ENCODE peak calls at places on chromosomes 13 and 19, in four cellular contexts. Z is A549, S is HepG2, V is K562. R is an unnamed sample.

GRCh38 chr19:2164020-2164988 is 571 bp downstream of the DOT1L start:
- DNase-seq in V (peak; percentile 45), S (no peak), Z (no peak), R (no peak)

GRCh38 chr13:111206148-111206547 is 91.0 kb downstream of the ARHGEF7 start:
- DNase-seq in Z (no peak), S (no peak), V (no peak), R (no peak)

GRCh38 chr19:18879579-18880373 is 16.2 kb downstream of the CERS1 start:
- DNase-seq in V (peak; percentile 91), S (no peak), Z (peak; percentile 64), R (peak; percentile 84)

GRCh38 chr13:79973533-79973963 is 367.4 kb downstream of the SPRY2 start:
- DNase-seq in Z (peak; percentile 27), S (no peak), V (peak; percentile 3), R (no peak)

GRCh38 chr13:110302986-110303385 is 4.0 kb downstream of the COL4A1 start:
- DNase-seq in V (no peak), S (no peak), Z (no peak), R (no peak)

GRCh38 chr19:31269425-31270127 is 79.7 kb downstream of the TSHZ3 start:
- DNase-seq in Z (no peak), S (no peak), V (no peak), R (no peak)

GRCh38 chr19:9498183-9498902 is at the start of gene ZNF560:
- DNase-seq in Z (no peak), V (peak; percentile 0), S (no peak), R (no peak)

GRCh38 chr19:900302-901111 is 7.2 kb downstream of the RNU6-9 start:
- DNase-seq in Z (peak; percentile 62), V (peak; percentile 88), S (no peak), R (peak; percentile 66)

GRCh38 chr19:5956728-5957127 is 21.2 kb downstream of the RANBP3 start:
- DNase-seq in S (no peak), V (no peak), Z (no peak), R (no peak)

GRCh38 chr13:49225358-49226042 is 5.4 kb downstream of the MLNR start:
- DNase-seq in Z (no peak), V (no peak), S (peak; percentile 29), R (no peak)

GRCh38 chr19:48321622-48322591 is 3.4 kb upstream of the EMP3 start:
- DNase-seq in V (peak; percentile 98), S (peak; percentile 21), Z (peak; percentile 99), R (peak; percentile 86)

GRCh38 chr13:73133536-73133935 is 74.7 kb downstream of the KLF5 start:
- DNase-seq in S (no peak), Z (peak; percentile 84), V (no peak), R (no peak)

GRCh38 chr19:38538793-38539528 is 78.8 kb downstream of the MAP4K1 start:
- DNase-seq in Z (no peak), S (no peak), V (no peak), R (no peak)

GRCh38 chr19:50050406-50051223 is 24.8 kb downstream of the ZNF473 start:
- DNase-seq in Z (peak; percentile 68), S (no peak), V (peak; percentile 90), R (no peak)

GRCh38 chr13:102402292-102402691 is 444 bp upstream of the FGF14 start:
- DNase-seq in S (no peak), V (no peak), Z (no peak), R (peak; percentile 51)
- H3K4me3 ChIP-seq in S (no peak overlapping the region), V (no peak overlapping the region), Z (peak overlapping the region; percentile 18), R (peak overlapping the region; percentile 76)

GRCh38 chr19:29666634-29667389 is 1.6 kb downstream of the PLEKHF1 start:
- DNase-seq in V (peak; percentile 58), S (peak; percentile 55), Z (no peak), R (peak; percentile 68)
- TF ChIP-seq PHF8 in V (no peak), S (no peak), Z (no peak), R (no peak)

GRCh38 chr13:27976362-27977177 is 7.5 kb upstream of the CDX2 start:
- DNase-seq in Z (no peak), S (no peak), V (no peak), R (peak; percentile 52)
- H3K4me3 ChIP-seq in Z (no peak overlapping the region), S (no peak overlapping the region), V (no peak overlapping the region), R (no peak overlapping the region)

GRCh38 chr19:28318469-28319179 is 894.3 kb downstream of the UQCRFS1 start:
- DNase-seq in Z (no peak), V (no peak), S (no peak), R (no peak)

GRCh38 chr19:28312269-28312668 is 900.7 kb downstream of the UQCRFS1 start:
- DNase-seq in S (no peak), Z (no peak), V (no peak), R (no peak)

GRCh38 chr19:28313633-28314032 is 899.3 kb downstream of the UQCRFS1 start:
- DNase-seq in V (no peak), Z (no peak), S (no peak), R (no peak)

GRCh38 chr19:28316464-28316863 is 896.5 kb downstream of the UQCRFS1 start:
- DNase-seq in V (no peak), Z (no peak), S (no peak), R (no peak)

DNA sequence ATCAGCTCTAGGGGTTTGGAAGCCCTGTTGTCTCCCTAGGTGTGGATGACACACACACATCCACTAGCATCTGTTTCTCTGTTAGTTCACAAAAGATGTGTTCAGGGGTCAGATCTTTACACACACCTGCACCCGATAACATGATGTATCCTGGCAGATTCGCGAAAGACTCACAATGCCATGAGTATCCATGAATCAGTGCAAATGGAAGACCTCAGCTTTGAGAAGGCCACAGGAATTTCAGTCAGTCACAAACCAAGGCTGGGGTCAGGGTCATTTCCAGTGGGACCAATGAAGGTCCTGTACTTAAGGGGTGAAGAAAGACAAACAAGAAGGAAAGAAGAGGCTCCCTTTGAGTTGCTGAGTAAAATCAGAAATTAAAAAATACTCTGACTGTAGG is 898.2 kb downstream of the UQCRFS1 start:
- DNase-seq in S (no peak), Z (no peak), V (no peak), R (no peak)
- TF ChIP-seq PHF8 in S (no peak), Z (no peak), V (no peak), R (no peak)

R was measured in H1.